ENCODE peak calls at places on chromosomes 1 and 21, in six cellular contexts. V is GM12878, A is osteoblast, C is HCT116, O is neural progenitor cell, X is A549. S is an unnamed sample.

GRCh38 chr1:171233183-171233582 is 15.1 kb upstream of the FMO1 start:
- DNase-seq in V (no peak), A (no peak), C (no peak), O (no peak), X (peak), S (no peak)

GRCh38 chr1:195763146-195763906 is 844.9 kb downstream of the KCNT2 start:
- DNase-seq in V (no peak), A (no peak), C (no peak), O (no peak), X (peak), S (no peak)

GRCh38 chr21:25561668-25562641 is 45.3 kb downstream of the MRPL39 start:
- DNase-seq in V (peak), A (peak), C (no peak), O (peak), X (peak), S (peak)

GRCh38 chr1:80579055-80579454 is 1221.7 kb upstream of the ADGRL2 start:
- DNase-seq in V (no peak), A (no peak), C (no peak), O (no peak), X (no peak), S (no peak)

GRCh38 chr1:174740248-174740990 is 259.3 kb upstream of the CACYBP start:
- DNase-seq in V (no peak), A (no peak), C (no peak), O (no peak), X (no peak), S (no peak)

GRCh38 chr21:36773111-36773510 is 74.2 kb downstream of the SIM2 start:
- DNase-seq in V (no peak), A (no peak), C (no peak), O (no peak), X (peak), S (no peak)

GRCh38 chr1:10378071-10378841 is 20.6 kb upstream of the PGD start:
- DNase-seq in V (no peak), A (no peak), C (no peak), O (no peak), X (peak), S (no peak)

GRCh38 chr21:36854391-36854790 is 112.1 kb downstream of the HLCS start:
- DNase-seq in V (no peak), A (no peak), C (no peak), O (peak), X (peak), S (peak)

GRCh38 chr1:168626326-168626725 is 49.9 kb downstream of the XCL1 start:
- DNase-seq in V (no peak), A (no peak), C (no peak), O (no peak), X (no peak), S (no peak)

GRCh38 chr1:32960819-32961355 is 3.7 kb downstream of the RNF19B start:
- DNase-seq in V (no peak), A (no peak), C (no peak), O (no peak), X (no peak), S (peak)

GRCh38 chr21:36949171-36950141 is 17.0 kb downstream of the HLCS start:
- DNase-seq in V (no peak), A (no peak), C (no peak), O (no peak), X (no peak), S (no peak)

GRCh38 chr1:181352695-181353094 is 130.6 kb upstream of the CACNA1E start:
- DNase-seq in V (no peak), A (no peak), C (no peak), O (no peak), X (no peak), S (no peak)

GRCh38 chr1:31771891-31772668 is 7.9 kb upstream of the ADGRB2 start:
- DNase-seq in V (no peak), A (no peak), C (no peak), O (peak), X (no peak), S (peak)

GRCh38 chr1:205313681-205314308 is 7.8 kb downstream of the NUAK2 start:
- DNase-seq in V (peak), A (no peak), C (no peak), O (peak), X (peak), S (peak)

GRCh38 chr1:208538078-208538477 is 293.9 kb upstream of the PLXNA2 start:
- DNase-seq in V (no peak), A (no peak), C (no peak), O (no peak), X (no peak), S (no peak)

GRCh38 chr1:212291505-212292134 is 6.4 kb downstream of the PPP2R5A start:
- DNase-seq in V (no peak), A (no peak), C (peak), O (peak), X (peak), S (peak)

GRCh38 chr1:235831148-235831547 is 35.6 kb downstream of the LYST start:
- DNase-seq in V (peak), A (no peak), C (no peak), O (no peak), X (peak), S (no peak)

GRCh38 chr1:20476260-20477038 is 9.6 kb downstream of the CAMK2N1 start:
- DNase-seq in V (no peak), A (peak), C (no peak), O (peak), X (peak), S (no peak)

GRCh38 chr1:16181887-16182719 is 26.2 kb upstream of the EPHA2 start:
- DNase-seq in V (no peak), A (peak), C (peak), O (peak), X (peak), S (no peak)

GRCh38 chr1:98104285-98104684 is 183.5 kb upstream of the DPYD start:
- DNase-seq in V (no peak), A (no peak), C (no peak), O (no peak), X (no peak), S (no peak)

GRCh38 chr1:223264529-223264928 is 99.4 kb downstream of the SUSD4 start:
- DNase-seq in V (no peak), A (no peak), C (no peak), O (no peak), X (no peak), S (no peak)

GRCh38 chr1:247357781-247358211 is 26.1 kb upstream of the ZNF496 start:
- DNase-seq in V (peak), A (peak), C (no peak), O (no peak), X (no peak), S (no peak)

GRCh38 chr1:210456731-210457130 is 128.0 kb downstream of the HHAT start:
- DNase-seq in V (no peak), A (peak), C (no peak), O (no peak), X (no peak), S (no peak)

GRCh38 chr1:179971563-179972496 is 17.2 kb downstream of the CEP350 start:
- DNase-seq in V (no peak), A (no peak), C (no peak), O (no peak), X (no peak), S (no peak)

GRCh38 chr1:205319081-205320018 is 2.2 kb downstream of the NUAK2 start:
- DNase-seq in V (no peak), A (peak), C (no peak), O (no peak), X (peak), S (peak)

GRCh38 chr1:229129306-229130027 is 141.4 kb upstream of the RAB4A start:
- DNase-seq in V (no peak), A (no peak), C (no peak), O (no peak), X (no peak), S (peak)

GRCh38 chr1:51063121-51063520 is 38.9 kb upstream of the C1orf185 start:
- DNase-seq in V (no peak), A (no peak), C (peak), O (no peak), X (peak), S (no peak)

GRCh38 chr1:153355445-153356071 is 2.1 kb upstream of the S100A9 start:
- DNase-seq in V (no peak), A (peak), C (peak), O (peak), X (peak), S (peak)

GRCh38 chr1:36962991-36963390 is 71.3 kb downstream of the GRIK3 start:
- DNase-seq in V (no peak), A (no peak), C (no peak), O (no peak), X (no peak), S (no peak)

GRCh38 chr1:85047472-85048295 is 616 bp downstream of the MCOLN3 start:
- DNase-seq in V (no peak), A (peak), C (no peak), O (peak), X (peak), S (no peak)

GRCh38 chr1:225427249-225428065 is at the start of gene LBR:
- DNase-seq in V (no peak), A (peak), C (no peak), O (peak), X (no peak), S (no peak)

GRCh38 chr1:43512681-43513080 is 18.0 kb upstream of the PTPRF start:
- DNase-seq in V (no peak), A (no peak), C (no peak), O (no peak), X (no peak), S (no peak)
- H3K4me3 ChIP-seq in V (no peak), A (no peak), C (no peak), O (no peak), X (no peak), S (no peak)

GRCh38 chr1:109255673-109256072 is 6.3 kb downstream of the CELSR2 start:
- DNase-seq in V (no peak), A (no peak), C (no peak), O (no peak), X (no peak), S (no peak)
- TF ChIP-seq CTCF in V (no peak), A (no peak), C (no peak), O (no peak), X (no peak), S (no peak)

GRCh38 chr1:17686258-17686657 is 68.9 kb upstream of the ACTL8 start:
- DNase-seq in V (no peak), A (no peak), C (no peak), O (no peak), X (no peak), S (no peak)

GRCh38 chr1:17692645-17693044 is 62.5 kb upstream of the ACTL8 start:
- DNase-seq in V (no peak), A (no peak), C (no peak), O (no peak), X (no peak), S (no peak)

GRCh38 chr1:17687125-17687524 is 68.0 kb upstream of the ACTL8 start:
- DNase-seq in V (no peak), A (no peak), C (no peak), O (no peak), X (no peak), S (no peak)

GRCh38 chr1:17688217-17688810 is 66.8 kb upstream of the ACTL8 start:
- DNase-seq in V (no peak), A (no peak), C (no peak), O (no peak), X (no peak), S (no peak)

DNA sequence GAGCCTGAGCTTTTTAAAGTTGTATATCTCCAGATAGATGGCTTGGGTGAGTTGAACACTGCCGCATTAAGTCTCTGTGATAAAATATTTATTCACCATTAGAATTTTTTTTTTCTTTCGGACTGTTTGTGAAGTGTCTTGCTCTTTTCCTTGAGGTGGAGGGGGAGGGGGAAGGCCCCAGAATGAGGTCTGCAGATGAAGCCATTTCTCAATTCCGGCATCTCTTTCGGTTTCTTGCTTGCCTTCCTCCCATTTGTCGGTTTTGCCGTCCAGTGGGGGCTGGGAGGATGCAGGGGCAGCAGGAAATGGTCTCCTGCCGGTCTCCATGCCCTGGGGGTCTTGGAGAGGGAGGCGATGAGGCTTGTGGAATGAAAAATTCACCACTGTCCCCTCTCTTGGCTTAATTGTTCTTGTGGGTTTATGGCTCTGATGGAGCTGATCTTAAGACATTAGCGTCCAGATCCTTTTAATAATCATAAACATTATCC is 63.9 kb upstream of the ACTL8 start:
- DNase-seq in V (no peak), A (no peak), C (no peak), O (no peak), X (no peak), S (no peak)
- H3K4me2 ChIP-seq in V (no peak), A (no peak), C (no peak), O (no peak), X (no peak), S (no peak)

GRCh38 chr1:5908461-5909375 is 83.5 kb downstream of the NPHP4 start:
- DNase-seq in V (no peak), A (peak), C (no peak), O (no peak), X (no peak), S (no peak)
- H3K4me3 ChIP-seq in V (no peak), A (no peak), C (no peak), O (no peak), X (no peak), S (no peak)

DNA sequence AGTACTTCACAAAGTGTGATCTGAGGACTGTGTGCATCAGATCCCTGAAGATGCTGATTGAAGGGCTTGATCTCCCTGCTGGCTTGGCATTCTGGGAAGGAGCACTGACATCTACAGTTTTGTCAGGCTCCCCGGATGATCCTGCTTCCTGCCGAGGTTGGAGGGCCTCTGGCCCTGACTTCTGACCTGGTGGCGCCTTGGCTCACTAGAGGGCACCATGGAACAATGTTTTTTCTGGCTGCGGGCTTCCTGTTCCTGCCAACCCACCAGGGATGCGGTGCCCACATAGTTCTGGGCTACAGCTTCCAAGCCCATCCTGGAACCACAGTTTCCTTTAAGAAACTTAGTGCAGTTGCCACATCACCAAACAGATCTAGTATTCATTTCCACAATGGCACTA is 38.8 kb upstream of the RASAL2 start:
- DNase-seq in V (no peak), A (no peak), C (no peak), O (peak), X (peak), S (peak)
- TF ChIP-seq CTCF in V (peak), A (peak), C (peak), O (peak), X (peak), S (peak)

DNA sequence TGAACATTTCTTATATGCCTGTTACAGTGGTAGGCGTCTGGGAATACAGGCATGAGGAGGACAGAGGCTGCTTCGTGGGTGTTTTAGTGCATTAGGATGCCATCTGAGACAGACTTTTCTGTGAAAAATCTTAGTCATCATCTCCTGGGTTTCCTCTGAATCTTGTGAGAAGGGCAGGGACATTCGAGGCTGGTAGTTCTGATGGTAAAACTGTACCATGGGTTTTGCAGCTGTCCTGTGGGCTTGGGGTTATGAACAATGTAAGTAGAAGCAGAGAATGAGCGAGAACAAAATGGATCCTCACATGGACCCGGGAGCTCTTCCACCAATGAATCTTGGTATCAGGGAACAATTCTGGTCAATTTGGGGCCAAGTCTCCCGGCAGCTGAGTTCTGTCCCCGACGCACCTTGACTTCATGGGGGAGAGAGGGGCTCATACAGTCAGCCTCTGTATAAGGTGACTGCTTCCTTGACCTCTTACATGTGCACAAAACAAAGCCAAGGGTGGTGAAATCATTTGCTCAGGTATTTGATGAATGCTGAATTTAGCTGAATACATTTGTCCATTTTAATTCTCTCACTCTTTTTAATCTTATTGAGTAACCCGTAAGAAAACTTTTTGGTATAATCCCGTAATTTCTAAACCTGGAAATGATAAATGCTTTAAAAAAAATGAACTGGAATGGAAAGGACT is 63.6 kb upstream of the ERRFI1 start:
- DNase-seq in V (no peak), A (peak), C (no peak), O (no peak), X (no peak), S (no peak)
- H3K4me2 ChIP-seq in V (no peak), A (peak), C (peak), O (no peak), X (peak), S (no peak)

GRCh38 chr1:38301040-38301439 is 254.4 kb upstream of the POU3F1 start:
- DNase-seq in V (no peak), A (no peak), C (no peak), O (no peak), X (no peak), S (no peak)
- H3K4me3 ChIP-seq in V (no peak), A (no peak), C (no peak), O (no peak), X (no peak), S (no peak)

GRCh38 chr1:21510885-21511578 is 1.8 kb downstream of the ALPL start:
- DNase-seq in V (no peak), A (no peak), C (no peak), O (no peak), X (peak), S (no peak)
- TF ChIP-seq CTCF in V (peak), A (peak), C (peak), O (peak), X (no peak), S (peak)

GRCh38 chr1:26122988-26123973 is 11.7 kb downstream of the PDIK1L start:
- DNase-seq in V (no peak), A (peak), C (no peak), O (no peak), X (peak), S (no peak)

GRCh38 chr1:26125382-26125781 is 13.8 kb downstream of the PDIK1L start:
- DNase-seq in V (no peak), A (no peak), C (no peak), O (no peak), X (no peak), S (no peak)

GRCh38 chr1:26124433-26125318 is 13.1 kb downstream of the PDIK1L start:
- DNase-seq in V (no peak), A (no peak), C (no peak), O (no peak), X (no peak), S (no peak)

GRCh38 chr1:26121854-26122773 is 10.5 kb downstream of the PDIK1L start:
- DNase-seq in V (no peak), A (no peak), C (no peak), O (no peak), X (no peak), S (no peak)

DNA sequence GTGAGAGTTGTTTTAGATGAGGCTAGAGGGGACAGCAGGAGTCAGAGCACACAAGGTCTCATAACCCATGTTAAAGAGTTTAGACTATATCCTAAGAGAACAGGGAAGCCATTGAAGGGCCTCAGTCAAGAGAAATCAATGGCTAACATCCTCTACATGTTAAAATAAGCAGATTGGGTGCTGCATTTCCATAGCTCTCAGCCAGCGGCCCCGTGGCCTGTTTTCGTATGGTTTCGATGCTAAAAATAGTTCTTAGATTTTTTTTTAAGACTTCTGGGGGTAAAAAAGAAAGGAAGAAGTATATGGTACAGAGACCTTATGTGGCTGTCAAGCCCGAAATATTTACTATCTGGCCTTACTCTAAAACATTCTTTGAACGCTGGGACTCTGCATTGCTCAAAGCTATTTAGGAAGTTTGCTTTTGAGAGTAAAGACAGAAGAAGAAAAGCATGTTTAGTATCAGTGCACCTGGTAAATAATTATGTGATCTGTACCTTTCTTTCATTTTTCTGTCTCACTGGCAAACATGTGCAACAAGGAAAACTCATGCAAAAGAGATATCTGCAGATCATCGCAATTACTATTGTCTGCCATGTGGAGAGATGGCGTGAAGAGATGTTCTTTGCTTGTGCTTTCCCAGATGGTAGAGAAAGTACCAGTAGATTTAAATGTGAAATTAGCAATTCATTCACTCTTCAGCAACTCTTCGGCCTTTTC is 8.4 kb downstream of the PDIK1L start:
- DNase-seq in V (no peak), A (no peak), C (no peak), O (no peak), X (no peak), S (no peak)
- H3K4me2 ChIP-seq in V (peak), A (no peak), C (no peak), O (no peak), X (no peak), S (no peak)